ENCODE peak calls at places on chromosomes 4 and X, in eight cellular contexts. B is cardiac muscle cell, V is iPS DF 6.9, H is right cardiac atrium, A is IMR-90, X is mucosa of descending colon, Z is keratinocyte, L is SJCRH30. F is an unnamed sample.

GRCh38 chr4:173675446-173675845 is 145.4 kb upstream of the HAND2 start:
- DNase-seq in L (no peak), X (no peak), B (no peak), H (no peak), A (no peak), V (no peak), Z (no peak), F (no peak)

GRCh38 chrX:124023838-124024238 is 62.3 kb downstream of the STAG2 start:
- DNase-seq in B (no peak), Z (no peak), X (no peak), H (no peak), A (peak; percentile 41), V (no peak), L (no peak), F (no peak)

GRCh38 chr4:154958621-154959358 is 177.7 kb downstream of the RBM46 start:
- DNase-seq in A (no peak), L (no peak), B (peak; percentile 69), V (no peak), H (peak; percentile 92), X (peak; percentile 34), Z (no peak), F (peak; percentile 69)

GRCh38 chr4:82097504-82097903 is 276.3 kb downstream of the HNRNPD start:
- DNase-seq in A (no peak), Z (no peak), B (no peak), H (no peak), V (no peak), X (no peak), L (peak; percentile 12), F (no peak)

GRCh38 chr4:72314869-72315268 is 254.2 kb downstream of the ADAMTS3 start:
- DNase-seq in V (no peak), H (no peak), B (peak; percentile 93), L (peak; percentile 27), X (peak; percentile 35), A (peak; percentile 76), Z (no peak), F (no peak)

GRCh38 chrX:10828640-10829039 is 208.3 kb upstream of the MID1 start:
- DNase-seq in V (no peak), H (no peak), B (no peak), L (no peak), A (no peak), X (peak; percentile 44), Z (no peak), F (no peak)

GRCh38 chr4:183299464-183299863 is 20.6 kb downstream of the CLDN22 start:
- DNase-seq in L (no peak), B (no peak), Z (no peak), X (no peak), A (no peak), V (no peak), H (no peak), F (no peak)

GRCh38 chrX:107805179-107805578 is 20.5 kb upstream of the MID2 start:
- DNase-seq in A (no peak), Z (no peak), X (no peak), L (no peak), H (no peak), B (no peak), V (no peak), F (no peak)

GRCh38 chr4:60718874-60719273 is 481.3 kb upstream of the ADGRL3 start:
- DNase-seq in L (no peak), X (no peak), A (no peak), H (no peak), Z (no peak), V (no peak), B (no peak), F (no peak)

GRCh38 chr4:53637348-53637747 is 46.1 kb upstream of the LNX1 start:
- DNase-seq in X (no peak), V (no peak), H (no peak), L (no peak), Z (no peak), A (no peak), B (no peak), F (no peak)

GRCh38 chr4:20279381-20279780 is 27.7 kb downstream of the SLIT2 start:
- DNase-seq in Z (no peak), X (no peak), B (no peak), A (no peak), V (no peak), L (no peak), H (no peak), F (no peak)

GRCh38 chrX:112043997-112044396 is 38.6 kb downstream of the TRPC5 start:
- DNase-seq in B (peak; percentile 0), L (peak; percentile 4), A (peak; percentile 15), V (no peak), X (no peak), H (no peak), Z (no peak), F (no peak)

GRCh38 chr4:171599628-171600027 is 213.6 kb upstream of the GALNTL6 start:
- DNase-seq in Z (no peak), B (no peak), H (no peak), L (no peak), X (no peak), A (no peak), V (no peak), F (no peak)

GRCh38 chr4:138910201-138910913 is 105.2 kb upstream of the NOCT start:
- DNase-seq in X (peak; percentile 17), H (no peak), Z (no peak), B (peak; percentile 36), V (no peak), A (peak; percentile 55), L (peak; percentile 5), F (no peak)

GRCh38 chrX:52355108-52355507 is 13.7 kb upstream of the XAGE2 start:
- DNase-seq in X (no peak), A (no peak), V (no peak), H (no peak), L (no peak), Z (no peak), B (no peak), F (no peak)

GRCh38 chr4:115562506-115562905 is 449.1 kb upstream of the NDST4 start:
- DNase-seq in Z (no peak), V (no peak), L (no peak), H (no peak), A (no peak), B (no peak), X (no peak), F (no peak)

GRCh38 chr4:152939655-152940054 is 3.5 kb downstream of the FHDC1 start:
- DNase-seq in A (no peak), L (no peak), V (no peak), H (no peak), X (no peak), B (no peak), Z (no peak), F (no peak)

GRCh38 chr4:152937535-152938236 is 1.6 kb downstream of the FHDC1 start:
- DNase-seq in A (peak; percentile 21), Z (no peak), L (peak; percentile 22), B (peak; percentile 38), H (peak; percentile 58), V (no peak), X (peak; percentile 62), F (peak; percentile 37)

GRCh38 chr4:152937280-152937534 is 1.1 kb downstream of the FHDC1 start:
- DNase-seq in Z (no peak), A (no peak), B (no peak), H (peak; percentile 38), X (no peak), V (no peak), L (no peak), F (no peak)

GRCh38 chr4:152936446-152937279 is 540 bp downstream of the FHDC1 start:
- DNase-seq in H (peak; percentile 73), V (no peak), A (peak; percentile 16), X (peak; percentile 56), L (peak; percentile 40), Z (no peak), B (no peak), F (no peak)

GRCh38 chr4:152938237-152938969 is 2.3 kb downstream of the FHDC1 start:
- DNase-seq in L (no peak), X (peak; percentile 23), B (no peak), V (no peak), Z (no peak), H (peak; percentile 44), A (no peak), F (no peak)
- H3K4me3 ChIP-seq in L (peak overlapping the region; percentile 71), X (peak overlapping the region; percentile 48), B (peak overlapping the region; percentile 69), V (peak overlapping the region; percentile 73), Z (peak overlapping the region; percentile 69), H (peak overlapping the region; percentile 78), A (peak overlapping the region; percentile 45), F (peak overlapping the region; percentile 65)

GRCh38 chr4:120922390-120923200 is at the start of gene PRDM5:
- DNase-seq in V (peak; percentile 33), B (peak; percentile 76), L (peak; percentile 79), X (peak; percentile 52), H (peak; percentile 89), A (peak; percentile 40), Z (no peak), F (peak; percentile 62)
- H3K4me3 ChIP-seq in V (peak within 1 kb of the TSS; percentile 98), B (peak within 1 kb of the TSS; percentile 71), L (peak within 1 kb of the TSS; percentile 75), X (peak within 1 kb of the TSS; percentile 67), H (peak within 1 kb of the TSS; percentile 87), A (peak within 1 kb of the TSS; percentile 49), Z (peak within 1 kb of the TSS; percentile 85), F (peak within 1 kb of the TSS; percentile 76)

GRCh38 chr4:185809517-185810071 is 2.4 kb downstream of the SORBS2 start:
- DNase-seq in V (no peak), L (no peak), Z (no peak), H (no peak), A (no peak), B (no peak), X (no peak), F (no peak)
- H3K4me3 ChIP-seq in V (no peak overlapping the region), L (no peak overlapping the region), Z (no peak overlapping the region), H (peak overlapping the region; percentile 73), A (no peak overlapping the region), B (peak overlapping the region; percentile 55), X (no peak overlapping the region), F (peak overlapping the region; percentile 70)

GRCh38 chrX:68431836-68432235 is 1.5 kb downstream of the OPHN1 start:
- DNase-seq in X (no peak), Z (no peak), A (peak; percentile 66), H (no peak), L (no peak), B (no peak), V (no peak), F (no peak)

GRCh38 chrX:68428431-68428830 is 4.9 kb downstream of the OPHN1 start:
- DNase-seq in L (no peak), V (no peak), X (no peak), Z (peak; percentile 66), B (peak; percentile 20), A (peak; percentile 69), H (no peak), F (no peak)

GRCh38 chrX:68432648-68433047 is 647 bp downstream of the OPHN1 start:
- DNase-seq in L (no peak), H (no peak), B (no peak), X (no peak), Z (no peak), A (peak; percentile 40), V (no peak), F (no peak)

GRCh38 chrX:68433155-68433980 is at the start of gene OPHN1:
- DNase-seq in A (peak; percentile 74), L (peak; percentile 79), B (peak; percentile 86), X (peak; percentile 80), H (peak; percentile 91), V (peak; percentile 35), Z (no peak), F (peak; percentile 76)

DNA sequence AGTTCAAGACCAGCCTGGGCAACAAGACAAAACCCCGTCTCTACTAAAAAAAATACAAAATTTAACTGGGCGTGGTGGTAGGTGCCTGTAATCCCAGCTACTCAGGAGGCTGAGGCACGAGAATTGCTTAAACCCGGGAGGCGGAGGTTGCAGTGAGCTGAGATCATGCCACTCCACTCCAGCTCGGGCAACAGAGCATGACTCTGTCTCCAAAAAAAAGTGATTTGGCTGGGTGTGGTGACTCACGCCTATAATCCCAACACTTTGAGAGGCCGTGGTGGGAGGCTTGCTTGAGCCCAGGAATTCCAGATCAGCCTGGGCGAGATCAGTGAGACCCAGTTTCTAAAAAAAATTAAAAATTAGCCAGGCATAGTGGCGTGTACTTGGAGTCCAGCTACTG is 4.1 kb downstream of the OPHN1 start:
- DNase-seq in Z (no peak), L (no peak), A (no peak), X (no peak), H (no peak), B (peak; percentile 19), V (no peak), F (no peak)
- H3K4me3 ChIP-seq in Z (no peak overlapping the region), L (no peak overlapping the region), A (no peak overlapping the region), X (no peak overlapping the region), H (no peak overlapping the region), B (no peak overlapping the region), V (no peak overlapping the region), F (no peak overlapping the region)

F was measured in left ventricle myocardium inferior.